ENCODE peak calls at places on chromosomes 12 and 14, in eight cellular contexts. S is stimulated activated CD4-positive, alpha-beta T cell treated with anti-CD3 and anti-CD28 coated beads, Interleukin-12 subunit alpha, Interleukin-12 subunit beta, amount 100 ng/mL, for 48 hours; D is activated CD8-positive, alpha-beta memory T cell treated with anti-CD3 and anti-CD28 coated beads for 24 hours; Y is endothelial cell; V is substantia nigra; L is GOT3; G is nephron progenitor cell; A is ovary. R is an unnamed sample.

GRCh38 chr12:27493260-27493935 is 30.6 kb upstream of the PPFIBP1 start:
- DNase-seq in Y (no peak), D (no peak), G (no peak), V (no peak), S (no peak), L (no peak), A (no peak), R (no peak)

GRCh38 chr12:131007794-131008460 is 54.2 kb downstream of the ADGRD1 start:
- DNase-seq in S (no peak), Y (no peak), L (no peak), D (no peak), A (no peak), G (no peak), V (no peak), R (no peak)

GRCh38 chr12:49126852-49127763 is 4.1 kb downstream of the TUBA1B start:
- DNase-seq in Y (no peak), S (no peak), V (no peak), D (peak), G (no peak), L (no peak), A (no peak), R (no peak)

GRCh38 chr14:75389679-75390078 is 38.1 kb upstream of the JDP2 start:
- DNase-seq in Y (no peak), G (no peak), L (no peak), S (no peak), D (no peak), V (no peak), A (no peak), R (no peak)

GRCh38 chr14:24231263-24232120 is 675 bp downstream of the NEDD8 start:
- DNase-seq in L (no peak), S (no peak), A (no peak), G (no peak), V (no peak), D (no peak), Y (no peak), R (peak)

GRCh38 chr14:53744846-53745245 is 211.8 kb downstream of the BMP4 start:
- DNase-seq in L (no peak), G (no peak), V (no peak), Y (no peak), A (no peak), D (no peak), S (no peak), R (no peak)

GRCh38 chr12:108586306-108586705 is 11.6 kb downstream of the TMEM119 start:
- DNase-seq in A (no peak), V (no peak), Y (no peak), G (no peak), L (no peak), S (no peak), D (no peak), R (no peak)

GRCh38 chr14:64891839-64892375 is 12.2 kb upstream of the SPTB start:
- DNase-seq in L (no peak), V (no peak), D (no peak), S (peak), G (peak), Y (peak), A (no peak), R (peak)

GRCh38 chr14:92456215-92457017 is 57.2 kb upstream of the RIN3 start:
- DNase-seq in L (no peak), Y (peak), G (peak), A (peak), S (no peak), D (peak), V (no peak), R (peak)

GRCh38 chr12:45122776-45123380 is 72.0 kb upstream of the DBX2 start:
- DNase-seq in G (no peak), V (no peak), L (no peak), D (no peak), A (no peak), S (no peak), Y (peak), R (peak)

GRCh38 chr12:42564540-42564939 is 25.0 kb downstream of the PRICKLE1 start:
- DNase-seq in Y (no peak), S (no peak), A (no peak), D (no peak), L (no peak), V (no peak), G (no peak), R (no peak)

GRCh38 chr12:116397148-116397547 is 119.7 kb upstream of the MED13L start:
- DNase-seq in A (no peak), S (no peak), G (no peak), L (no peak), D (no peak), V (no peak), Y (no peak), R (no peak)

GRCh38 chr14:103290056-103290455 is 44.0 kb upstream of the EIF5 start:
- DNase-seq in L (no peak), S (no peak), D (no peak), V (no peak), A (no peak), Y (no peak), G (no peak), R (no peak)

GRCh38 chr12:45433441-45433868 is 217.6 kb downstream of the ANO6 start:
- DNase-seq in S (no peak), A (no peak), Y (no peak), G (peak), L (no peak), D (no peak), V (no peak), R (no peak)

GRCh38 chr12:123931686-123932321 is 40.8 kb downstream of the CCDC92 start:
- DNase-seq in V (no peak), G (no peak), L (no peak), Y (no peak), A (no peak), D (no peak), S (peak), R (no peak)

GRCh38 chr12:9260931-9261330 is 52.7 kb upstream of the PZP start:
- DNase-seq in V (no peak), Y (no peak), A (no peak), L (no peak), D (no peak), S (no peak), G (no peak), R (no peak)

GRCh38 chr12:19992311-19992710 is 376.0 kb upstream of the PDE3A start:
- DNase-seq in D (no peak), L (no peak), V (no peak), Y (no peak), A (no peak), S (no peak), G (no peak), R (no peak)

R was measured in HAP-1.